ENCODE peak calls at places on chromosomes 12 and 14, in nine cellular contexts. P is stimulated activated naive CD8-positive, alpha-beta T cell treated with anti-CD3 and anti-CD28 coated beads, Interleukin-15, Interleukin-2, amounts not matched to agents 100 U/mL and 50 U/mL, for 24 hours; X is stimulated activated effector memory CD8-positive, alpha-beta T cell treated with anti-CD3 and anti-CD28 coated beads, Interleukin-12 subunit alpha, Interleukin-12 subunit beta, amount 100 ng/mL, for 72 hours; R is ELR; I is kidney tubule cell; C is foreskin fibroblast; Q is GM23338; E is tibial artery; L is naive thymus-derived CD8-positive, alpha-beta T cell. A is an unnamed sample.

GRCh38 chr12:88258396-88258795 is 116.3 kb downstream of the TMTC3 start:
- DNase-seq in P (no peak), X (no peak), R (peak; percentile 10), I (no peak), C (peak; percentile 91), Q (no peak), E (no peak), L (no peak), A (peak; percentile 31)

GRCh38 chr12:96501139-96501741 is 11.9 kb downstream of the CFAP54 start:
- DNase-seq in P (peak; percentile 33), X (no peak), R (peak; percentile 91), I (peak; percentile 94), C (peak; percentile 63), Q (peak; percentile 45), E (peak; percentile 35), L (no peak), A (no peak)

GRCh38 chr12:54991161-54991991 is 6.8 kb upstream of the TESPA1 start:
- DNase-seq in P (peak; percentile 39), X (no peak), R (no peak), I (peak; percentile 19), C (no peak), Q (no peak), E (no peak), L (no peak), A (no peak)

GRCh38 chr14:92922155-92922735 is 705 bp upstream of the CHGA start:
- DNase-seq in P (no peak), X (no peak), R (no peak), I (no peak), C (no peak), Q (no peak), E (no peak), L (no peak), A (no peak)

GRCh38 chr12:123599721-123600120 is 2.2 kb upstream of the DDX55 start:
- DNase-seq in P (no peak), X (no peak), R (no peak), I (no peak), C (no peak), Q (no peak), E (no peak), L (no peak), A (no peak)

GRCh38 chr14:20684662-20685456 is 499 bp downstream of the RNASE4 start:
- DNase-seq in P (no peak), X (no peak), R (peak; percentile 49), I (peak; percentile 62), C (peak; percentile 64), Q (peak; percentile 66), E (peak; percentile 71), L (no peak), A (peak; percentile 38)

GRCh38 chr14:22384974-22385526 is 204.0 kb downstream of the DAD1 start:
- DNase-seq in P (no peak), X (no peak), R (no peak), I (no peak), C (no peak), Q (no peak), E (no peak), L (no peak), A (no peak)

GRCh38 chr14:76109087-76109880 is 42.4 kb upstream of the GPATCH2L start:
- DNase-seq in P (no peak), X (no peak), R (no peak), I (no peak), C (peak; percentile 74), Q (no peak), E (peak; percentile 32), L (no peak), A (no peak)

GRCh38 chr12:91609283-91609682 is 426.7 kb upstream of the DCN start:
- DNase-seq in P (no peak), X (no peak), R (no peak), I (no peak), C (no peak), Q (no peak), E (no peak), L (no peak), A (no peak)

GRCh38 chr12:9758119-9758518 is 2.6 kb downstream of the CD69 start:
- DNase-seq in P (no peak), X (no peak), R (no peak), I (no peak), C (no peak), Q (no peak), E (no peak), L (no peak), A (no peak)

GRCh38 chr12:3646561-3647241 is 106.2 kb downstream of the CRACR2A start:
- DNase-seq in P (no peak), X (no peak), R (no peak), I (peak; percentile 75), C (no peak), Q (no peak), E (no peak), L (no peak), A (no peak)

GRCh38 chr12:90909069-90909676 is 45.8 kb downstream of the CCER1 start:
- DNase-seq in P (no peak), X (no peak), R (peak; percentile 73), I (peak; percentile 56), C (peak; percentile 77), Q (peak; percentile 77), E (no peak), L (no peak), A (peak; percentile 61)

GRCh38 chr14:51294951-51295350 is 54.9 kb downstream of the TMX1 start:
- DNase-seq in P (no peak), X (no peak), R (no peak), I (no peak), C (peak; percentile 33), Q (no peak), E (no peak), L (no peak), A (no peak)

GRCh38 chr12:10633541-10633940 is 20.1 kb upstream of the MAGOHB start:
- DNase-seq in P (no peak), X (no peak), R (no peak), I (no peak), C (no peak), Q (no peak), E (no peak), L (no peak), A (no peak)

GRCh38 chr12:26113194-26113654 is 11.6 kb downstream of the BHLHE41 start:
- DNase-seq in P (no peak), X (no peak), R (no peak), I (no peak), C (no peak), Q (peak; percentile 51), E (peak; percentile 49), L (no peak), A (no peak)

GRCh38 chr12:117875652-117876491 is 92.9 kb downstream of the KSR2 start:
- DNase-seq in P (peak; percentile 42), X (peak; percentile 6), R (peak; percentile 51), I (peak; percentile 41), C (peak; percentile 17), Q (peak; percentile 95), E (no peak), L (no peak), A (no peak)

GRCh38 chr12:9787340-9787737 is 26.6 kb upstream of the CD69 start:
- DNase-seq in P (no peak), X (no peak), R (peak; percentile 68), I (peak; percentile 13), C (peak; percentile 17), Q (no peak), E (no peak), L (no peak), A (peak; percentile 6)

GRCh38 chr12:54363047-54363446 is 1.2 kb downstream of the GPR84 start:
- DNase-seq in P (no peak), X (no peak), R (no peak), I (no peak), C (no peak), Q (no peak), E (no peak), L (no peak), A (no peak)

GRCh38 chr12:52825961-52826360 is 8.2 kb downstream of the KRT79 start:
- DNase-seq in P (no peak), X (no peak), R (no peak), I (no peak), C (no peak), Q (no peak), E (no peak), L (no peak), A (no peak)

GRCh38 chr14:67411820-67412421 is at the start of gene PLEK2:
- DNase-seq in P (peak; percentile 44), X (peak; percentile 11), R (peak; percentile 79), I (peak; percentile 91), C (peak; percentile 60), Q (peak; percentile 65), E (no peak), L (peak; percentile 44), A (no peak)

GRCh38 chr14:70189678-70190077 is 927 bp upstream of the SLC8A3 start:
- DNase-seq in P (no peak), X (no peak), R (no peak), I (no peak), C (no peak), Q (peak; percentile 24), E (no peak), L (no peak), A (no peak)

GRCh38 chr12:90061834-90062233 is 353.2 kb upstream of the ATP2B1 start:
- DNase-seq in P (no peak), X (no peak), R (no peak), I (no peak), C (peak; percentile 44), Q (no peak), E (no peak), L (no peak), A (no peak)

GRCh38 chr12:111758120-111758561 is 8.6 kb upstream of the ALDH2 start:
- DNase-seq in P (no peak), X (no peak), R (no peak), I (no peak), C (no peak), Q (peak; percentile 57), E (no peak), L (no peak), A (no peak)

GRCh38 chr12:106907411-106907810 is 48.3 kb upstream of the TMEM263 start:
- DNase-seq in P (no peak), X (no peak), R (no peak), I (no peak), C (no peak), Q (peak; percentile 23), E (no peak), L (no peak), A (no peak)

GRCh38 chr14:104872469-104873341 is 7.6 kb downstream of the CEP170B start:
- DNase-seq in P (no peak), X (no peak), R (peak; percentile 27), I (peak; percentile 49), C (peak; percentile 93), Q (peak; percentile 82), E (no peak), L (peak; percentile 5), A (no peak)

GRCh38 chr12:43835264-43835655 is 621 bp upstream of the TMEM117 start:
- DNase-seq in P (no peak), X (no peak), R (no peak), I (no peak), C (no peak), Q (no peak), E (no peak), L (no peak), A (no peak)

GRCh38 chr14:32076278-32077080 is 625 bp upstream of the ARHGAP5 start:
- DNase-seq in P (peak; percentile 87), X (peak; percentile 64), R (peak; percentile 95), I (peak; percentile 98), C (peak; percentile 99), Q (peak; percentile 96), E (peak; percentile 94), L (peak; percentile 76), A (peak; percentile 93)